ENCODE peak calls at places on chromosomes 12 and 14, in six cellular contexts. One of them, this sample, is unnamed.
A peak's percentile ranks its signal among the peaks of the same experiment; 100 is the strongest.

GRCh38 chr14:21997300-21997699 is 323.7 kb upstream of the OR4E1 start:
- DNase-seq in WERI-Rb-1: no peak
- DNase-seq in gastrocnemius medialis: no peak
- DNase-seq in HFF-Myc: no peak
- DNase-seq in heart left ventricle: no peak
- DNase-seq in epithelial cell of esophagus: peak; percentile 68
- DNase-seq in this sample: no peak

GRCh38 chr14:36510078-36510799 is 9.8 kb downstream of the NKX2-1 start:
- DNase-seq in heart left ventricle: no peak
- DNase-seq in epithelial cell of esophagus: no peak
- DNase-seq in WERI-Rb-1: no peak
- DNase-seq in HFF-Myc: no peak
- DNase-seq in gastrocnemius medialis: no peak
- DNase-seq in this sample: no peak

GRCh38 chr14:90720336-90720735 is 95.9 kb downstream of the TTC7B start:
- DNase-seq in epithelial cell of esophagus: no peak
- DNase-seq in heart left ventricle: no peak
- DNase-seq in WERI-Rb-1: no peak
- DNase-seq in HFF-Myc: no peak
- DNase-seq in gastrocnemius medialis: no peak
- DNase-seq in this sample: no peak

GRCh38 chr12:57110189-57111045 is 745 bp downstream of the STAT6 start:
- DNase-seq in WERI-Rb-1: no peak
- DNase-seq in HFF-Myc: no peak
- DNase-seq in epithelial cell of esophagus: peak; percentile 44
- DNase-seq in heart left ventricle: peak; percentile 74
- DNase-seq in gastrocnemius medialis: peak; percentile 46
- DNase-seq in this sample: no peak

GRCh38 chr12:89748791-89749190 is 40.2 kb upstream of the ATP2B1 start:
- DNase-seq in heart left ventricle: no peak
- DNase-seq in gastrocnemius medialis: no peak
- DNase-seq in epithelial cell of esophagus: no peak
- DNase-seq in WERI-Rb-1: no peak
- DNase-seq in HFF-Myc: no peak
- DNase-seq in this sample: no peak

GRCh38 chr14:22549981-22550670 is 38.9 kb downstream of the DAD1 start:
- DNase-seq in WERI-Rb-1: no peak
- DNase-seq in gastrocnemius medialis: no peak
- DNase-seq in epithelial cell of esophagus: no peak
- DNase-seq in HFF-Myc: peak; percentile 55
- DNase-seq in heart left ventricle: no peak
- DNase-seq in this sample: no peak

GRCh38 chr14:66923251-66923650 is 266.0 kb upstream of the GARIN2 start:
- DNase-seq in epithelial cell of esophagus: no peak
- DNase-seq in WERI-Rb-1: no peak
- DNase-seq in gastrocnemius medialis: no peak
- DNase-seq in HFF-Myc: no peak
- DNase-seq in heart left ventricle: no peak
- DNase-seq in this sample: no peak

GRCh38 chr12:106907846-106908245 is 47.9 kb upstream of the TMEM263 start:
- DNase-seq in heart left ventricle: no peak
- DNase-seq in epithelial cell of esophagus: no peak
- DNase-seq in WERI-Rb-1: no peak
- DNase-seq in HFF-Myc: no peak
- DNase-seq in gastrocnemius medialis: no peak
- DNase-seq in this sample: no peak

GRCh38 chr12:96294831-96295230 is 100.7 kb downstream of the ELK3 start:
- DNase-seq in HFF-Myc: peak; percentile 14
- DNase-seq in gastrocnemius medialis: no peak
- DNase-seq in heart left ventricle: no peak
- DNase-seq in epithelial cell of esophagus: no peak
- DNase-seq in WERI-Rb-1: no peak
- DNase-seq in this sample: no peak

GRCh38 chr12:34599530-34600513 is 577.5 kb downstream of the ALG10 start:
- DNase-seq in gastrocnemius medialis: peak; percentile 5
- DNase-seq in heart left ventricle: no peak
- DNase-seq in WERI-Rb-1: no peak
- DNase-seq in HFF-Myc: no peak
- DNase-seq in epithelial cell of esophagus: no peak
- DNase-seq in this sample: no peak

GRCh38 chr14:61034416-61035100 is 53.5 kb downstream of the SLC38A6 start:
- DNase-seq in gastrocnemius medialis: no peak
- DNase-seq in HFF-Myc: peak; percentile 19
- DNase-seq in WERI-Rb-1: no peak
- DNase-seq in heart left ventricle: no peak
- DNase-seq in epithelial cell of esophagus: peak; percentile 29
- DNase-seq in this sample: no peak

GRCh38 chr14:54787263-54787662 is 115.4 kb downstream of the GCH1 start:
- DNase-seq in WERI-Rb-1: no peak
- DNase-seq in HFF-Myc: no peak
- DNase-seq in epithelial cell of esophagus: no peak
- DNase-seq in gastrocnemius medialis: no peak
- DNase-seq in heart left ventricle: peak; percentile 71
- DNase-seq in this sample: no peak

GRCh38 chr14:104184911-104185499 is 46.6 kb downstream of the KIF26A start:
- DNase-seq in WERI-Rb-1: no peak
- DNase-seq in gastrocnemius medialis: no peak
- DNase-seq in HFF-Myc: no peak
- DNase-seq in epithelial cell of esophagus: no peak
- DNase-seq in heart left ventricle: peak; percentile 71
- DNase-seq in this sample: no peak

GRCh38 chr14:24334431-24335271 is at the start of gene ADCY4:
- DNase-seq in WERI-Rb-1: no peak
- DNase-seq in heart left ventricle: peak; percentile 68
- DNase-seq in gastrocnemius medialis: no peak
- DNase-seq in epithelial cell of esophagus: no peak
- DNase-seq in HFF-Myc: no peak
- DNase-seq in this sample: no peak

GRCh38 chr14:51525705-51526104 is 126.0 kb upstream of the FRMD6 start:
- DNase-seq in HFF-Myc: no peak
- DNase-seq in WERI-Rb-1: no peak
- DNase-seq in heart left ventricle: no peak
- DNase-seq in gastrocnemius medialis: no peak
- DNase-seq in epithelial cell of esophagus: no peak
- DNase-seq in this sample: no peak

GRCh38 chr14:101082036-101082435 is 178.5 kb upstream of the RTL1 start:
- DNase-seq in heart left ventricle: no peak
- DNase-seq in WERI-Rb-1: no peak
- DNase-seq in HFF-Myc: no peak
- DNase-seq in gastrocnemius medialis: no peak
- DNase-seq in epithelial cell of esophagus: no peak
- DNase-seq in this sample: peak; percentile 54

GRCh38 chr12:90399317-90399716 is 555.7 kb downstream of the CCER1 start:
- DNase-seq in gastrocnemius medialis: no peak
- DNase-seq in HFF-Myc: no peak
- DNase-seq in epithelial cell of esophagus: no peak
- DNase-seq in WERI-Rb-1: no peak
- DNase-seq in heart left ventricle: no peak
- DNase-seq in this sample: no peak

GRCh38 chr12:98838282-98838681 is 193.2 kb downstream of the APAF1 start:
- DNase-seq in heart left ventricle: no peak
- DNase-seq in gastrocnemius medialis: no peak
- DNase-seq in WERI-Rb-1: no peak
- DNase-seq in HFF-Myc: no peak
- DNase-seq in epithelial cell of esophagus: peak; percentile 26
- DNase-seq in this sample: no peak

GRCh38 chr12:19750116-19750644 is 310.9 kb downstream of the AEBP2 start:
- DNase-seq in HFF-Myc: no peak
- DNase-seq in WERI-Rb-1: no peak
- DNase-seq in gastrocnemius medialis: no peak
- DNase-seq in epithelial cell of esophagus: no peak
- DNase-seq in heart left ventricle: no peak
- DNase-seq in this sample: no peak

GRCh38 chr12:107127482-107128185 is 34.3 kb upstream of the CRY1 start:
- DNase-seq in epithelial cell of esophagus: no peak
- DNase-seq in HFF-Myc: no peak
- DNase-seq in gastrocnemius medialis: no peak
- DNase-seq in heart left ventricle: no peak
- DNase-seq in WERI-Rb-1: peak; percentile 44
- DNase-seq in this sample: no peak

GRCh38 chr12:79549531-79550271 is 141.1 kb downstream of the PAWR start:
- DNase-seq in HFF-Myc: no peak
- DNase-seq in heart left ventricle: no peak
- DNase-seq in WERI-Rb-1: no peak
- DNase-seq in gastrocnemius medialis: no peak
- DNase-seq in epithelial cell of esophagus: no peak
- DNase-seq in this sample: no peak

GRCh38 chr14:57326253-57326652 is 57.5 kb downstream of the AP5M1 start:
- DNase-seq in heart left ventricle: no peak
- DNase-seq in HFF-Myc: no peak
- DNase-seq in epithelial cell of esophagus: no peak
- DNase-seq in WERI-Rb-1: no peak
- DNase-seq in gastrocnemius medialis: no peak
- DNase-seq in this sample: no peak

DNA sequence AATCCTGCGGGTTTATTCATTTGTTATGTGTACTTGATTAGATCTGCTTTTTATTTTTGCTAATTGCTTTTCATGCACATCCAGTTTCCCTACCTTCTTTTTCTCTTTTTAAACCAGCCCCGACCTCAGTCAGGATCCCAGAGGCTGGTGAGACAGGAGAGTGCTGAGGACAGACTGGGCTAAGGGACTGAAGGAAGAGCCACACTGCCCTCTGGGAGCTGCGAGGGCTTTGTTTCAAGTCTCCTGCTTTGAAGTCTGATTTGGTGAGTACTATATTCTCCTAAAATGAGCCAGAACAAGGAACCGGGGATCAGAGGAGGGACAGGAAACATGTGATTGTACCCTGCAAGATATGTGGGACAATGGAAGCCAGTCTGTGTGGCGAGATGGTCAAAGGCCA is 23.9 kb downstream of the PRICKLE1 start:
- DNase-seq in heart left ventricle: no peak
- DNase-seq in HFF-Myc: no peak
- DNase-seq in epithelial cell of esophagus: no peak
- DNase-seq in gastrocnemius medialis: no peak
- DNase-seq in WERI-Rb-1: no peak
- DNase-seq in this sample: no peak
- TF ChIP-seq CTCF in heart left ventricle: no peak
- TF ChIP-seq CTCF in HFF-Myc: no peak
- TF ChIP-seq CTCF in epithelial cell of esophagus: no peak
- TF ChIP-seq CTCF in gastrocnemius medialis: no peak
- TF ChIP-seq CTCF in WERI-Rb-1: peak; percentile 3
- TF ChIP-seq CTCF in this sample: no peak

GRCh38 chr12:49019435-49020317 is 1.1 kb upstream of the PRKAG1 start:
- DNase-seq in gastrocnemius medialis: no peak
- DNase-seq in WERI-Rb-1: peak; percentile 61
- DNase-seq in heart left ventricle: no peak
- DNase-seq in epithelial cell of esophagus: peak; percentile 30
- DNase-seq in HFF-Myc: no peak
- DNase-seq in this sample: no peak
- TF ChIP-seq CTCF in gastrocnemius medialis: no peak
- TF ChIP-seq CTCF in WERI-Rb-1: peak; percentile 73
- TF ChIP-seq CTCF in heart left ventricle: no peak
- TF ChIP-seq CTCF in epithelial cell of esophagus: peak; percentile 39
- TF ChIP-seq CTCF in HFF-Myc: peak; percentile 28
- TF ChIP-seq CTCF in this sample: peak; percentile 52

GRCh38 chr14:68925373-68925772 is 53.7 kb downstream of the ACTN1 start:
- DNase-seq in HFF-Myc: no peak
- DNase-seq in heart left ventricle: no peak
- DNase-seq in WERI-Rb-1: no peak
- DNase-seq in epithelial cell of esophagus: no peak
- DNase-seq in gastrocnemius medialis: no peak
- DNase-seq in this sample: no peak

GRCh38 chr14:68927089-68927488 is 52.0 kb downstream of the ACTN1 start:
- DNase-seq in WERI-Rb-1: no peak
- DNase-seq in heart left ventricle: no peak
- DNase-seq in HFF-Myc: no peak
- DNase-seq in gastrocnemius medialis: no peak
- DNase-seq in epithelial cell of esophagus: no peak
- DNase-seq in this sample: no peak

GRCh38 chr14:68924392-68925158 is 54.5 kb downstream of the ACTN1 start:
- DNase-seq in heart left ventricle: peak; percentile 59
- DNase-seq in gastrocnemius medialis: no peak
- DNase-seq in epithelial cell of esophagus: peak; percentile 27
- DNase-seq in HFF-Myc: no peak
- DNase-seq in WERI-Rb-1: no peak
- DNase-seq in this sample: no peak

GRCh38 chr14:68927956-68928675 is 51.0 kb downstream of the ACTN1 start:
- DNase-seq in epithelial cell of esophagus: no peak
- DNase-seq in HFF-Myc: no peak
- DNase-seq in gastrocnemius medialis: no peak
- DNase-seq in WERI-Rb-1: no peak
- DNase-seq in heart left ventricle: no peak
- DNase-seq in this sample: no peak

GRCh38 chr14:68926236-68926635 is 52.9 kb downstream of the ACTN1 start:
- DNase-seq in heart left ventricle: no peak
- DNase-seq in WERI-Rb-1: no peak
- DNase-seq in HFF-Myc: no peak
- DNase-seq in epithelial cell of esophagus: peak; percentile 50
- DNase-seq in gastrocnemius medialis: no peak
- DNase-seq in this sample: no peak
- TF ChIP-seq CTCF in heart left ventricle: no peak
- TF ChIP-seq CTCF in WERI-Rb-1: peak; percentile 83
- TF ChIP-seq CTCF in HFF-Myc: peak; percentile 53
- TF ChIP-seq CTCF in epithelial cell of esophagus: peak; percentile 59
- TF ChIP-seq CTCF in gastrocnemius medialis: no peak
- TF ChIP-seq CTCF in this sample: peak; percentile 45

GRCh38 chr12:102883204-102883799 is 33.7 kb downstream of the PAH start:
- DNase-seq in epithelial cell of esophagus: peak; percentile 56
- DNase-seq in gastrocnemius medialis: no peak
- DNase-seq in heart left ventricle: peak; percentile 35
- DNase-seq in HFF-Myc: no peak
- DNase-seq in WERI-Rb-1: peak; percentile 79
- DNase-seq in this sample: peak; percentile 75

GRCh38 chr12:102880783-102881182 is 36.3 kb downstream of the PAH start:
- DNase-seq in WERI-Rb-1: no peak
- DNase-seq in HFF-Myc: no peak
- DNase-seq in gastrocnemius medialis: no peak
- DNase-seq in epithelial cell of esophagus: no peak
- DNase-seq in heart left ventricle: no peak
- DNase-seq in this sample: no peak

GRCh38 chr12:102876883-102877282 is 40.2 kb downstream of the PAH start:
- DNase-seq in gastrocnemius medialis: no peak
- DNase-seq in HFF-Myc: no peak
- DNase-seq in epithelial cell of esophagus: no peak
- DNase-seq in WERI-Rb-1: peak; percentile 35
- DNase-seq in heart left ventricle: no peak
- DNase-seq in this sample: no peak

GRCh38 chr12:102874819-102875218 is 42.2 kb downstream of the PAH start:
- DNase-seq in epithelial cell of esophagus: no peak
- DNase-seq in heart left ventricle: no peak
- DNase-seq in WERI-Rb-1: no peak
- DNase-seq in HFF-Myc: no peak
- DNase-seq in gastrocnemius medialis: peak; percentile 22
- DNase-seq in this sample: no peak

DNA sequence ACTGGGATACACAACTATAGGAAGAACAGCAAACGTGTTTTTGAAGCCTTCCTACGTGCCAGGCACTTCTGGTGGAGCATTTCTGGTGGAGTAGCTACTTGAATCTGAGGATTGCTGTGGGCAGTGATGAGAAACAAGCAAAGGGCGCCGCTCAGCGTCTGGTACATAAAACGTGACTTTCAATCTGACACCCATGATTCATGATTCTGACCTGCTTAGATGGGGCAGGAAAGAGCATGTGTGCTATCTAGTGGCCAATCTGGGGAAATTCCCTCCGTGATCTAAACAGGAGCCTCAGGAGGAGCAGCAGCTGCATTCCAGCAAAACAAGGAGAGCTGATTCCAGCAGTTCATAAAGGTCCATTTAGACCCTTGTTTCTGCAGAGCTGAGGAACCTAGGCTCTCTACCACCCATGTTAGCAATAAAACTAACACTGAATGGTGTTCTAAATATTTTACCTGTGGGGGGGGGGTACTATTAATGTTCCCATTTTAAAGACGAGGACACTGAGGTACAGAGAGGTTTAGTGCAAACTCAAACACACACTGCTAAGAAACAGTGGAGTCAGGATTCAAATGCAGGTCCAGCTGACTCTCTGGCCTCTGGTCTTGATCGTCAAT is 37.8 kb downstream of the PAH start:
- DNase-seq in epithelial cell of esophagus: peak; percentile 83
- DNase-seq in gastrocnemius medialis: peak; percentile 45
- DNase-seq in heart left ventricle: no peak
- DNase-seq in HFF-Myc: peak; percentile 41
- DNase-seq in WERI-Rb-1: peak; percentile 80
- DNase-seq in this sample: no peak
- TF ChIP-seq CTCF in epithelial cell of esophagus: peak; percentile 57
- TF ChIP-seq CTCF in gastrocnemius medialis: no peak
- TF ChIP-seq CTCF in heart left ventricle: no peak
- TF ChIP-seq CTCF in HFF-Myc: peak; percentile 34
- TF ChIP-seq CTCF in WERI-Rb-1: peak; percentile 85
- TF ChIP-seq CTCF in this sample: peak; percentile 73